ENCODE peak calls at places on chromosomes 13 and 19, in nine cellular contexts. E is mammary epithelial cell, Y is keratinocyte, W is caudate nucleus, S is AG04450, O is esophagus muscularis mucosa, A is lung, Q is dorsolateral prefrontal cortex, X is heart left ventricle. C is an unnamed sample.

GRCh38 chr13:29594310-29594709 is 1.2 kb downstream of the SLC7A1 start:
- DNase-seq in S (peak; percentile 56), O (peak; percentile 92), Y (no peak), A (no peak), X (no peak), W (no peak), Q (no peak), E (peak; percentile 73), C (no peak)

GRCh38 chr13:30792257-30793000 is 57.1 kb downstream of the ALOX5AP start:
- DNase-seq in Q (peak; percentile 76), X (peak; percentile 73), E (peak; percentile 91), A (peak; percentile 55), Y (peak; percentile 56), W (peak; percentile 37), O (no peak), S (peak; percentile 92), C (peak; percentile 38)

GRCh38 chr13:33349996-33350826 is 64.7 kb upstream of the STARD13 start:
- DNase-seq in A (peak; percentile 48), E (no peak), O (no peak), X (peak; percentile 71), Y (no peak), Q (peak; percentile 53), W (no peak), S (no peak), C (no peak)

GRCh38 chr13:97335488-97336134 is 98.4 kb upstream of the RAP2A start:
- DNase-seq in Q (no peak), A (no peak), S (no peak), W (no peak), O (no peak), X (no peak), Y (no peak), E (no peak), C (no peak)

GRCh38 chr19:54160948-54161347 is 1.4 kb upstream of the LENG1 start:
- DNase-seq in W (no peak), S (no peak), O (no peak), E (no peak), Y (no peak), X (no peak), Q (no peak), A (no peak), C (no peak)

GRCh38 chr13:63625869-63626268 is 2210.2 kb upstream of the PCDH20 start:
- DNase-seq in X (no peak), Q (no peak), O (no peak), S (no peak), E (no peak), A (no peak), Y (no peak), W (no peak), C (no peak)

GRCh38 chr13:105979586-105979985 is 555.9 kb downstream of the EFNB2 start:
- DNase-seq in Q (no peak), Y (no peak), E (peak; percentile 85), W (no peak), X (no peak), O (peak; percentile 66), A (no peak), S (no peak), C (no peak)

GRCh38 chr19:15891434-15891833 is 6.4 kb downstream of the CYP4F2 start:
- DNase-seq in S (no peak), Q (no peak), W (no peak), O (peak; percentile 81), Y (no peak), E (no peak), X (no peak), A (no peak), C (no peak)

GRCh38 chr19:32969549-32969948 is 2.2 kb downstream of the CEP89 start:
- DNase-seq in Q (no peak), S (no peak), W (no peak), O (no peak), Y (no peak), A (no peak), E (no peak), X (no peak), C (no peak)

GRCh38 chr19:45496349-45496953 is 396 bp downstream of the RTN2 start:
- DNase-seq in O (no peak), E (no peak), A (no peak), S (no peak), Q (no peak), Y (no peak), X (peak; percentile 64), W (no peak), C (no peak)

GRCh38 chr13:20713751-20714150 is 10.3 kb downstream of the IL17D start:
- DNase-seq in W (no peak), X (no peak), A (no peak), O (no peak), E (no peak), S (no peak), Q (no peak), Y (no peak), C (no peak)
- H3K27ac ChIP-seq in W (peak overlapping the region; percentile 71), X (peak overlapping the region; percentile 72), A (no peak overlapping the region), O (peak overlapping the region; percentile 69), E (no peak overlapping the region), S (peak overlapping the region; percentile 12), Q (peak overlapping the region; percentile 63), Y (no peak overlapping the region), C (peak overlapping the region; percentile 85)

GRCh38 chr13:112961457-112962369 is 7.3 kb upstream of the MCF2L start:
- DNase-seq in A (no peak), X (no peak), Q (peak; percentile 37), E (no peak), Y (no peak), S (no peak), W (no peak), O (no peak), C (no peak)

GRCh38 chr13:112959206-112959605 is 9.8 kb upstream of the MCF2L start:
- DNase-seq in Y (no peak), X (peak; percentile 70), Q (peak; percentile 66), W (peak; percentile 71), S (no peak), E (no peak), O (no peak), A (no peak), C (no peak)

GRCh38 chr13:112960671-112961070 is 8.3 kb upstream of the MCF2L start:
- DNase-seq in A (no peak), Y (no peak), E (no peak), W (no peak), Q (peak; percentile 11), X (no peak), O (no peak), S (no peak), C (no peak)

GRCh38 chr13:112958127-112958989 is 10.7 kb upstream of the MCF2L start:
- DNase-seq in S (no peak), W (no peak), Q (peak; percentile 37), O (no peak), Y (no peak), A (no peak), E (no peak), X (no peak), C (no peak)

GRCh38 chr13:112959701-112960542 is 9.1 kb upstream of the MCF2L start:
- DNase-seq in S (no peak), O (no peak), X (no peak), W (no peak), A (no peak), Q (peak; percentile 40), Y (no peak), E (no peak), C (no peak)
- H3K27ac ChIP-seq in S (no peak overlapping the region), O (no peak overlapping the region), X (peak overlapping the region; percentile 69), W (peak overlapping the region; percentile 19), A (peak overlapping the region; percentile 25), Q (no peak overlapping the region), Y (no peak overlapping the region), E (no peak overlapping the region), C (no peak overlapping the region)

DNA sequence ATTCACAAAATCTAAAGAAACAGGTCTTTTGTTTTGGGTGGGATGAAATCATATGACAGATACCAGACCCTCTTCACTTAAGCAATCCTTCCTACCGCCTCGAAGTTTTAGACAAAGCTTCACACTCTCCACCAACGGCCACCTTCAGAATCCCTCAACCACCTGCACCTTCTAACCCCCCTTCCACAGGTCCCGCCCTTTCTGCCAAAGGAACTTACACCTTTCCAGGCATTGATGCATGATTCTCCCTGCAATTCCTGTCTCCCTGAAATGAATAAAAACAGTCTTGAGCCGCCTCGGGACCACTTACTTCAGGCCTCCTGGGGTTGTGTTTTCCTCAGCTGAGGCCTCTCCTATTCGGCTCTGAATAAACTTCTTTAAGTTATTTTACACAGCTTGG is 869 bp downstream of the ZNF433 start:
- DNase-seq in S (no peak), X (no peak), Q (no peak), E (no peak), A (no peak), W (no peak), Y (no peak), O (no peak), C (no peak)
- H3K27ac ChIP-seq in S (no peak overlapping the region), X (peak overlapping the region; percentile 88), Q (no peak overlapping the region), E (no peak overlapping the region), A (no peak overlapping the region), W (no peak overlapping the region), Y (no peak overlapping the region), O (peak overlapping the region; percentile 90), C (no peak overlapping the region)

DNA sequence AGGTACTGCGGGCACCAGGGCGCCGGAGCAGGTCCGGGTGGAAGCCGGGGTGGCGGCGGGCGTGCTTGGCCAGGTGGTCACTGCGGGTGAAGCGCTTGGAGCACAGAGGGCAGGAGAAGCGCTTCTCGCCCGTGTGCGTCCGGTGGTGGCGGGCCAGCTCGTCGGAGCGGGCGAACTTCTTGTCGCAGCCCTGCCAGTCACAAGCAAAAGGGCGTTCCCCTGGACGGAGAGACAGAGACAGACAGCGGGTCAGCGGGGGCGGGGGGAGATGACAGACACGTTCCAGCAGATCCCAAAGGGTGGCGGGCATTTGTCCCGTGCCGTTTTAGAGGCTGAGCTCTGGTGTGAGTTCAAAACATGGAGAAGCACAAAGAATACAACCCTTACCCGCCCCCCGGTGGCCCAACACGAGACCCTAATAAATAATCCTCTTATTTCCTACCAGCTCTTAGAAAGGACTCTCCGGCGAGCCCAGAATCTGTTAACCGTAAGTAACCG is 6.3 kb upstream of the REXO1 start:
- DNase-seq in X (peak; percentile 73), A (no peak), O (no peak), Q (no peak), Y (no peak), S (no peak), W (no peak), E (no peak), C (no peak)
- H3K27ac ChIP-seq in X (peak overlapping the region; percentile 83), A (peak overlapping the region; percentile 61), O (peak overlapping the region; percentile 75), Q (peak overlapping the region; percentile 13), Y (peak overlapping the region; percentile 78), S (peak overlapping the region; percentile 47), W (peak overlapping the region; percentile 73), E (peak overlapping the region; percentile 53), C (peak overlapping the region; percentile 53)

DNA sequence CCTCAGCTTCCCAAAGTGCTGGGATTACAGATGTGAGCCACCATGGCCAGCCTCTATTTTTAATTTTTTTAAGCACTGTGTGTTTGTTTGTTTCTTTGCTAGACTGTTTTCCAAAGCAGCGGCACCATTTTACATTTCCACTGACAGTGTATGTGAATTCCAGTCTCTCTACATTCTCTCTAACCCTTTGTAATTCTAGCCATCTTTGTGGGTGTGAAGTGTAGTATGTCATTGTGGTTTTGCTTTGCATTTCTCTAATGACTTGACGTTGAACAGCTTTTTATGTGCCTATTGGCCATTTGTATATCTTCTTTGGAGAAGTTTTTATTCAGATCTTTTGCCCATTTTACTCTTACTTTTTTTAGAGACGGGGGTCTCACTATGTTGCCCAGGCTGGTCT is 11.6 kb downstream of the PNPLA6 start:
- DNase-seq in Q (no peak), A (no peak), O (no peak), S (no peak), E (no peak), W (no peak), Y (no peak), X (no peak), C (no peak)
- H3K27ac ChIP-seq in Q (no peak overlapping the region), A (no peak overlapping the region), O (no peak overlapping the region), S (no peak overlapping the region), E (no peak overlapping the region), W (no peak overlapping the region), Y (no peak overlapping the region), X (no peak overlapping the region), C (no peak overlapping the region)

GRCh38 chr19:3508771-3509535 is 2.8 kb downstream of the FZR1 start:
- DNase-seq in Q (no peak), X (no peak), O (no peak), Y (no peak), A (no peak), S (no peak), E (no peak), W (no peak), C (no peak)
- H3K27ac ChIP-seq in Q (no peak overlapping the region), X (no peak overlapping the region), O (no peak overlapping the region), Y (peak overlapping the region; percentile 73), A (no peak overlapping the region), S (peak overlapping the region; percentile 22), E (peak overlapping the region; percentile 38), W (no peak overlapping the region), C (no peak overlapping the region)